ENCODE peak calls at places on chromosomes 13 and 19, in seven cellular contexts. T is foreskin keratinocyte, S is heart left ventricle, Q is astrocyte, G is PC-3, J is H9, O is fibroblast of lung. F is an unnamed sample. For H3K4me1, the result is how much of the 10 kb centered on the place peaks cover.

GRCh38 chr13:51585696-51586095 is 1.4 kb downstream of the WDFY2 start:
- DNase-seq in T (peak), O (peak), Q (peak), S (no peak), G (peak), J (no peak), F (no peak)

GRCh38 chr13:95301947-95302386 is 716 bp upstream of the ABCC4 start:
- DNase-seq in S (no peak), J (no peak), Q (peak), G (no peak), T (no peak), O (no peak), F (no peak)

GRCh38 chr13:95201814-95202521 is 99.3 kb downstream of the ABCC4 start:
- DNase-seq in O (peak), J (no peak), T (no peak), S (no peak), Q (peak), G (no peak), F (no peak)

GRCh38 chr19:35468637-35469036 is 20.6 kb downstream of the FFAR2 start:
- DNase-seq in S (no peak), O (no peak), G (peak), T (no peak), J (peak), Q (no peak), F (no peak)

GRCh38 chr19:8610041-8610927 is at the start of gene ADAMTS10:
- DNase-seq in J (peak), O (peak), G (no peak), Q (peak), T (no peak), S (peak), F (peak)

GRCh38 chr19:44955500-44956439 is 590 bp downstream of the CLPTM1 start:
- DNase-seq in G (no peak), S (no peak), T (no peak), O (peak), Q (no peak), J (no peak), F (no peak)

GRCh38 chr19:1269478-1270167 is 491 bp downstream of the CIRBP start:
- DNase-seq in T (no peak), O (peak), S (peak), Q (peak), G (peak), J (peak), F (peak)

GRCh38 chr19:7373862-7374261 is 25.1 kb downstream of the ARHGEF18 start:
- DNase-seq in G (peak), O (no peak), J (peak), S (no peak), Q (no peak), T (no peak), F (peak)

DNA sequence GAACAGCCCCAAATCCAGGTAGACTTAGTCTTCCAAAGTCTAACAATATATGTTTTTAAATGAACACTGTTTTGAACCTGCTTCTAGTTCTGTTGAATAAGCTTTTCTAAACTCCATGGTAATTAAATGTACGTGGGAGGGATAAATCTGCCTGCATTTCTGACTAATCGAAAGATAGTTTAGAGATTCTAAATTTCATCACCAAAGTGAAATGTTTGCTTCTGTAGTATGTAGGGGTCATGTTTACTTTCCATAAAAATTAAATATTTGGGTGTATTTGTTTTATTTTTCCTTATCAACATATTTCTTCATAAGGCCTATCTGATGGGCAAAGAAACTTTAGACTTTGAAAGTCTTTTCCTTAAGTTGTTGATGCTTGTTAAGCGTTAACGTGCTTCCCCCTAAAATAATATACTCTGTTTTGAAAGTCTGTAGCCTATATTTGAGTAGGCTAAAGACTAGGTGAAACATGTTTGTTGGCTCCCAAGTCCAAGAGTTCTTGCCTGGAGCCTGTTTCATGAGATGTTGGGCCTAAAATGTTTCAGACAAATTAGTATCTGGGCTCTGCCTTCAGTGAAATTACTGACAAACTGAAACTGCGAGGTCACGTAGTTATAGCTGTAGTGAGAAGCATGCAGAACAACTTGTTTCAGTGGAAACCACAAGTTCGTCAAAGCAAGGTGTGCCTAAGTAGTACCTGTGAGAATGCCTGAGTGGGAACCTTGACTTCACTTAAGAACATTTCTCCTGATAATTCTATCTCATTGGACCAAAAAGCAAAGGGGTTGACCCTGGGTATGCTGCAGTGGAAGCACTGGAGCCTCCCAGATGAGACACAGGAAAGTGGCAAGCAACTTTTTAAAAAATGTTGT is 126.2 kb downstream of the LMO7 start:
- DNase-seq in O (no peak), G (peak), S (no peak), T (peak), Q (no peak), J (no peak), F (no peak)
- H3K4me1 ChIP-seq in O (under half), G (under half), S (under half), T (under half), Q (under half), J (under half), F (under half)

DNA sequence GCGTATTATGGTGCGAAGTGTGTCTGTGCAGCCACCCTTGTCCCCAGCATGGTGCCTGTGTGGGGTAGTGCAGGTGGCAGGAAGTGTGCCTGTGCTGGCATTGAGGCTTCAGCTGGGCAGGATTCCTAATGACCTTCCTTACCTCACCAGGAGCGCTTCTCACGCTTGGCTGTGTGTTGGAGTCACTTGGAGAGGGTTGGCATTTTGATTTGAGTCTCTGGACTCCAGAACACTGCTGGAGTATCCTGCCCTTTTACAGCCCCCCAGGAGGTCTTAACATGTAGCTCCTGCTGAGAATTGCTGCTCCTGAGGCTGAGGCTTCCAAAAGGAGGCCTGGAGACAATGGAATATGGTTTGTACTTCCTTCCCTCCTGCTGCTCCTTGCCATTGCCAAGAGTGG is 87.0 kb downstream of the ARHGEF7 start:
- DNase-seq in Q (no peak), T (no peak), O (no peak), S (no peak), J (no peak), G (no peak), F (no peak)
- H3K4me1 ChIP-seq in Q (under half), T (under half), O (under half), S (half or more), J (under half), G (under half), F (half or more)

DNA sequence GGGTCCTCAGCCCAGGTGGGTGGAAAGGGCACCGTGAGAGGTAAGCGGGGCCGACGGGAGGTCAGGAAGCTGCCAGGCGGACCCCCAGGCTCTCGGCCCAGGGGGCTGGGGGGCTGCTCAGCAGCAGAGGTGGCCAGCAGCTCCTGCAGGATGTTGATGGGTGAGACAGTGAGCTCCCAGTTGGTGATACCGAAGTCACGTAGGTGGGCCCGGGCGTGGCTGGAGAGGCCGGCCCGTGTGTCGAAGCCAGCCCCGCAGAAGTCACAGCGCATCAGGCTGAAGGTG is 13.0 kb downstream of the WIZ start:
- DNase-seq in S (no peak), Q (no peak), O (no peak), J (no peak), T (no peak), G (no peak), F (no peak)
- H3K4me1 ChIP-seq in S (under half), Q (under half), O (under half), J (under half), T (under half), G (under half), F (under half)

DNA sequence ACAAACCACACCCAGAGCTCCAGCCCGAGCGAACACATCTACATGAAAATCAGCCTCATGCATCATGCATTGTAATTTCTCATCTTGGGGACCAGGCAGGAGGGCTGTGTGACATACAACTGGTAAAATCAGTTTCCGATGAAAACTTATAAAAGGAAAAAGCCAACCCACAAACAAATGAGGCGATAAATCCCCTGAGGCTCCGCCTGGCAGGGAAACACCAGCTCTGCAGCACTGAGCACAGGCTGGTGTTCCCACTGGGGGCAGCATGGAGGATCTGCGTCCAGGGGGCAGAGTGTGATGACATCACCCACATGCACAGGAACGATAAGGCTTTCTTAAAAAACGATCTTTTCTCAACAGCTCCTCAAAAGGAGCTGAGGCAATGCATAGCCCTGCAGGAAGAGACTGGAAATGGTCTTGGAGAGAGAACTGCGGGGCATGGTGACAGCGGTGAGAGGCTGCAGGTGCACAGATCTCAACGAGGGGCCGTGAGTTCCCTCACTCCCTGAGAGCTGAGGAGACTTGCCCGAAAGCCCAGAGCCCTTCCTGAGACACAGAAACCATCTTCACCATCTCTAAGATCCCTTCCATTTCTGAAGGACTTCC is 24.6 kb downstream of the SH3GL1 start:
- DNase-seq in G (peak), O (peak), Q (peak), J (no peak), T (no peak), S (peak), F (peak)
- H3K4me1 ChIP-seq in G (half or more), O (under half), Q (half or more), J (under half), T (under half), S (half or more), F (half or more)

DNA sequence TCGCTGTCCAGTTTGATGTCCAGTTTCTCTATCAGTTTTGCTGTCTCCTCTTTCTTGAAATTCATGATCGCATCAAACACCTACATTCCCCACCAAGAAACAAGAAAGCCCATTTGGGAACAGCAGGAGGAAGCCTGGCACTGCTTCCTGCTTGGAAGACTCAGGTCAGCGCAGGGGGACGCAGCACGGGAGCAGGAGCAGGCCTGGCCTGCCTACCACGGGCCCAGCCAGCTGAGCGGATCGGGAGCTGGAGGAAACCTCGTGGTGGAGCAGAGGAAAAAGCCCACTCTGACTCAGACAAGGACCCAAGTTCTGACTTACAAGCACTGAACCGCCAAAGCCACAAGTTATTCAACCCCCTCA is 3.9 kb downstream of the EEF2 start:
- DNase-seq in G (no peak), O (no peak), T (no peak), J (no peak), S (no peak), Q (no peak), F (no peak)
- H3K4me1 ChIP-seq in G (under half), O (under half), T (under half), J (under half), S (under half), Q (half or more), F (under half)

GRCh38 chr13:40657307-40657706 is 9.1 kb downstream of the FOXO1 start:
- DNase-seq in S (no peak), O (no peak), Q (no peak), G (no peak), J (no peak), T (no peak), F (no peak)

GRCh38 chr13:40651866-40652587 is 14.4 kb downstream of the FOXO1 start:
- DNase-seq in O (no peak), G (no peak), T (no peak), J (peak), S (no peak), Q (no peak), F (no peak)

GRCh38 chr13:40656358-40656757 is 10.1 kb downstream of the FOXO1 start:
- DNase-seq in T (no peak), J (no peak), Q (no peak), S (no peak), O (no peak), G (no peak), F (no peak)

GRCh38 chr13:40652588-40652940 is 13.9 kb downstream of the FOXO1 start:
- DNase-seq in G (no peak), T (no peak), O (no peak), J (no peak), Q (no peak), S (no peak), F (no peak)

GRCh38 chr13:40653558-40654318 is 12.7 kb downstream of the FOXO1 start:
- DNase-seq in G (no peak), O (peak), Q (peak), J (no peak), S (no peak), T (no peak), F (no peak)
- H3K4me1 ChIP-seq in G (under half), O (under half), Q (under half), J (under half), S (half or more), T (under half), F (half or more)

GRCh38 chr19:14576363-14576762 is 4.5 kb upstream of the NDUFB7 start:
- DNase-seq in O (no peak), G (no peak), S (no peak), J (no peak), Q (no peak), T (no peak), F (no peak)

GRCh38 chr19:14575428-14575980 is 3.6 kb upstream of the NDUFB7 start:
- DNase-seq in S (no peak), G (no peak), Q (no peak), O (no peak), T (no peak), J (no peak), F (no peak)

GRCh38 chr19:14580623-14581237 is 2.2 kb upstream of the CLEC17A start:
- DNase-seq in G (no peak), S (no peak), T (no peak), J (no peak), O (no peak), Q (no peak), F (no peak)

GRCh38 chr19:14577885-14578427 is 4.9 kb upstream of the CLEC17A start:
- DNase-seq in J (peak), G (peak), Q (no peak), T (no peak), O (no peak), S (no peak), F (no peak)

GRCh38 chr19:14577264-14577663 is 5.4 kb upstream of the NDUFB7 start:
- DNase-seq in G (no peak), T (no peak), S (no peak), O (no peak), J (no peak), Q (no peak), F (no peak)
- H3K4me1 ChIP-seq in G (under half), T (under half), S (under half), O (under half), J (under half), Q (under half), F (under half)

GRCh38 chr13:74705438-74705837 is 571.2 kb upstream of the KLF12 start:
- DNase-seq in T (no peak), O (no peak), J (no peak), G (no peak), Q (no peak), S (no peak), F (no peak)
- H3K4me1 ChIP-seq in T (under half), O (under half), J (under half), G (under half), Q (under half), S (under half), F (under half)